ENCODE peak calls at places on chromosome 10, in eight cellular contexts. One of them, this sample, is unnamed.

GRCh38 chr10:126917975-126918908 is 13.0 kb downstream of the DOCK1 start:
- DNase-seq in Peyer's patch: no peak
- DNase-seq in uterus: no peak
- DNase-seq in IMR-90: no peak
- DNase-seq in GM06990: no peak
- DNase-seq in breast epithelium: no peak
- DNase-seq in prostate gland: no peak
- DNase-seq in astrocyte of the cerebellum: no peak
- DNase-seq in this sample: no peak

GRCh38 chr10:132611986-132612385 is 74.4 kb downstream of the INPP5A start:
- DNase-seq in Peyer's patch: no peak
- DNase-seq in uterus: peak; percentile 12
- DNase-seq in IMR-90: no peak
- DNase-seq in GM06990: no peak
- DNase-seq in breast epithelium: no peak
- DNase-seq in prostate gland: no peak
- DNase-seq in astrocyte of the cerebellum: no peak
- DNase-seq in this sample: no peak

GRCh38 chr10:129491123-129491734 is 24.2 kb downstream of the MGMT start:
- DNase-seq in Peyer's patch: no peak
- DNase-seq in uterus: no peak
- DNase-seq in IMR-90: peak; percentile 10
- DNase-seq in GM06990: no peak
- DNase-seq in breast epithelium: no peak
- DNase-seq in prostate gland: no peak
- DNase-seq in astrocyte of the cerebellum: no peak
- DNase-seq in this sample: no peak

GRCh38 chr10:90779573-90779972 is 78.3 kb downstream of the HTR7 start:
- DNase-seq in Peyer's patch: no peak
- DNase-seq in uterus: no peak
- DNase-seq in IMR-90: peak; percentile 6
- DNase-seq in GM06990: no peak
- DNase-seq in breast epithelium: no peak
- DNase-seq in prostate gland: no peak
- DNase-seq in astrocyte of the cerebellum: no peak
- DNase-seq in this sample: no peak

GRCh38 chr10:70967591-70968588 is 79.5 kb upstream of the PCBD1 start:
- DNase-seq in Peyer's patch: no peak
- DNase-seq in uterus: no peak
- DNase-seq in IMR-90: peak; percentile 13
- DNase-seq in GM06990: no peak
- DNase-seq in breast epithelium: no peak
- DNase-seq in prostate gland: no peak
- DNase-seq in astrocyte of the cerebellum: no peak
- DNase-seq in this sample: no peak

GRCh38 chr10:59807629-59808620 is 54.7 kb upstream of the MRLN start:
- DNase-seq in Peyer's patch: no peak
- DNase-seq in uterus: no peak
- DNase-seq in IMR-90: no peak
- DNase-seq in GM06990: no peak
- DNase-seq in breast epithelium: no peak
- DNase-seq in prostate gland: no peak
- DNase-seq in astrocyte of the cerebellum: no peak
- DNase-seq in this sample: no peak

GRCh38 chr10:131533846-131534526 is 222.5 kb upstream of the TCERG1L start:
- DNase-seq in Peyer's patch: no peak
- DNase-seq in uterus: no peak
- DNase-seq in IMR-90: no peak
- DNase-seq in GM06990: no peak
- DNase-seq in breast epithelium: no peak
- DNase-seq in prostate gland: no peak
- DNase-seq in astrocyte of the cerebellum: no peak
- DNase-seq in this sample: no peak

GRCh38 chr10:77289027-77289501 is 348.5 kb downstream of the KCNMA1 start:
- DNase-seq in Peyer's patch: no peak
- DNase-seq in uterus: no peak
- DNase-seq in IMR-90: no peak
- DNase-seq in GM06990: no peak
- DNase-seq in breast epithelium: no peak
- DNase-seq in prostate gland: no peak
- DNase-seq in astrocyte of the cerebellum: no peak
- DNase-seq in this sample: no peak

GRCh38 chr10:5466451-5466996 is 32.8 kb downstream of the CALML5 start:
- DNase-seq in Peyer's patch: no peak
- DNase-seq in uterus: peak; percentile 63
- DNase-seq in IMR-90: peak; percentile 82
- DNase-seq in GM06990: no peak
- DNase-seq in breast epithelium: peak; percentile 79
- DNase-seq in prostate gland: peak; percentile 80
- DNase-seq in astrocyte of the cerebellum: peak; percentile 67
- DNase-seq in this sample: peak; percentile 85

GRCh38 chr10:5468262-5469106 is 30.9 kb downstream of the CALML5 start:
- DNase-seq in Peyer's patch: no peak
- DNase-seq in uterus: no peak
- DNase-seq in IMR-90: no peak
- DNase-seq in GM06990: no peak
- DNase-seq in breast epithelium: no peak
- DNase-seq in prostate gland: no peak
- DNase-seq in astrocyte of the cerebellum: no peak
- DNase-seq in this sample: no peak

GRCh38 chr10:5467634-5468255 is 31.6 kb downstream of the CALML5 start:
- DNase-seq in Peyer's patch: no peak
- DNase-seq in uterus: no peak
- DNase-seq in IMR-90: no peak
- DNase-seq in GM06990: no peak
- DNase-seq in breast epithelium: no peak
- DNase-seq in prostate gland: no peak
- DNase-seq in astrocyte of the cerebellum: no peak
- DNase-seq in this sample: no peak

GRCh38 chr10:5464521-5464920 is 34.8 kb downstream of the CALML5 start:
- DNase-seq in Peyer's patch: no peak
- DNase-seq in uterus: no peak
- DNase-seq in IMR-90: no peak
- DNase-seq in GM06990: no peak
- DNase-seq in breast epithelium: no peak
- DNase-seq in prostate gland: no peak
- DNase-seq in astrocyte of the cerebellum: no peak
- DNase-seq in this sample: no peak

DNA sequence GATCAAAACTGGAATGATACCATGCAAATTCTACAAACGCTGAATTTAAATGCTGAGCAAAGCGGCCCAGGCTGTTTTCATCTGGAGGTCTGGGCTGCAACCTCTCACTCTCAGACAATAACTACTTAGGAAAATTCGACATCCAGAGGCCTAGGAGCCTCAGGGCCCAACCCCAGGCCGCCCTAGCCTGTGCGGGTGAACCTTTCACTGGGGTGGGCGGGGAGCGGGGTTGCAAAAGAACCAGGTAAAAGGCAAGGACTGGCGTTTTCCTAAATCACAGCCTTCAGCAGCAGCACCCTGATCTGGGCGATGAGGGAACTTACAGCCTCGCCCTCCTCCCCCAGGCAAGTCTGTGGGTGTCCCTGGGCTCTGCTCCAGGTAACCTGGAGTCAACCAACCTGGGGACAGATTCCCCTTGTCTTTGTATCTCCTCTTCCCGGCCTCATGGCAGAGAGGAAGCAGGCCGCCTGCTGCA is 33.4 kb downstream of the CALML5 start:
- DNase-seq in Peyer's patch: no peak
- DNase-seq in uterus: no peak
- DNase-seq in IMR-90: no peak
- DNase-seq in GM06990: no peak
- DNase-seq in breast epithelium: no peak
- DNase-seq in prostate gland: no peak
- DNase-seq in astrocyte of the cerebellum: no peak
- DNase-seq in this sample: no peak
- H3K4me3 ChIP-seq in Peyer's patch: no peak overlapping the region
- H3K4me3 ChIP-seq in uterus: no peak overlapping the region
- H3K4me3 ChIP-seq in IMR-90: no peak overlapping the region
- H3K4me3 ChIP-seq in GM06990: no peak overlapping the region
- H3K4me3 ChIP-seq in breast epithelium: peak overlapping the region; percentile 9
- H3K4me3 ChIP-seq in prostate gland: no peak overlapping the region
- H3K4me3 ChIP-seq in astrocyte of the cerebellum: no peak overlapping the region
- H3K4me3 ChIP-seq in this sample: no peak overlapping the region

GRCh38 chr10:63267414-63268138 is 134.4 kb downstream of the NRBF2 start:
- DNase-seq in Peyer's patch: no peak
- DNase-seq in uterus: no peak
- DNase-seq in IMR-90: peak; percentile 94
- DNase-seq in GM06990: no peak
- DNase-seq in breast epithelium: no peak
- DNase-seq in prostate gland: peak; percentile 35
- DNase-seq in astrocyte of the cerebellum: peak; percentile 66
- DNase-seq in this sample: peak; percentile 48

GRCh38 chr10:63266337-63267327 is 133.5 kb downstream of the NRBF2 start:
- DNase-seq in Peyer's patch: no peak
- DNase-seq in uterus: no peak
- DNase-seq in IMR-90: no peak
- DNase-seq in GM06990: no peak
- DNase-seq in breast epithelium: no peak
- DNase-seq in prostate gland: no peak
- DNase-seq in astrocyte of the cerebellum: no peak
- DNase-seq in this sample: no peak

GRCh38 chr10:63264852-63265617 is 131.9 kb downstream of the NRBF2 start:
- DNase-seq in Peyer's patch: peak; percentile 65
- DNase-seq in uterus: no peak
- DNase-seq in IMR-90: peak; percentile 68
- DNase-seq in GM06990: no peak
- DNase-seq in breast epithelium: no peak
- DNase-seq in prostate gland: peak; percentile 26
- DNase-seq in astrocyte of the cerebellum: no peak
- DNase-seq in this sample: peak; percentile 43

GRCh38 chr10:63268139-63268797 is 135.1 kb downstream of the NRBF2 start:
- DNase-seq in Peyer's patch: no peak
- DNase-seq in uterus: no peak
- DNase-seq in IMR-90: peak; percentile 26
- DNase-seq in GM06990: no peak
- DNase-seq in breast epithelium: no peak
- DNase-seq in prostate gland: no peak
- DNase-seq in astrocyte of the cerebellum: peak; percentile 48
- DNase-seq in this sample: no peak

DNA sequence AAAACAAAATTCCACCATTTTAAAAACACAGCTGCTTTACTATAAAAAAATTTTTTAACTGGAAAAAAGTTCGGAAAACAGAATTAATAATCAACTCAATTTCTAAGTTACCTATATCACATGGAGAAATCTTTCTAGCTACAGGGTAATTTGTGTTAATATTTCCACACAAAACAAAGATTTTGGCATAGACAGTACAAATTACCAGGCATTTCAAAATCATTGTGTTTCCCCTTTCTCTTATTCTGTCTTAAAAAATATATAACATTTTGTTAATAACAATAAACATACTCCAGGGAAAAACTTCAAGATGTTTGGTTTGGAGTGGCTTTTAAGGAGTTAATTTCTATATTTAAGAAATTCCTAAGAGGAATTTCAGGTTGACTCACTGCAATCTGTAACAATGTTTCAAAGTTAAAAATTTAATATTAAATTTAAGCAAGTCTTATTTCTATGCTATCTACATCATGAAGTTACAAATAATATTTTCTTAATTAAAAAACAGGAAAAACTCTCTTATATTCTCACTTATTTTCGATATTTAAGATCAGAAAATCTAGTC is 132.6 kb downstream of the NRBF2 start:
- DNase-seq in Peyer's patch: no peak
- DNase-seq in uterus: no peak
- DNase-seq in IMR-90: no peak
- DNase-seq in GM06990: no peak
- DNase-seq in breast epithelium: no peak
- DNase-seq in prostate gland: no peak
- DNase-seq in astrocyte of the cerebellum: no peak
- DNase-seq in this sample: no peak
- H3K4me3 ChIP-seq in Peyer's patch: peak overlapping the region; percentile 51
- H3K4me3 ChIP-seq in uterus: peak overlapping the region; percentile 29
- H3K4me3 ChIP-seq in IMR-90: peak overlapping the region; percentile 44
- H3K4me3 ChIP-seq in GM06990: peak overlapping the region; percentile 76
- H3K4me3 ChIP-seq in breast epithelium: peak overlapping the region; percentile 79
- H3K4me3 ChIP-seq in prostate gland: peak overlapping the region; percentile 39
- H3K4me3 ChIP-seq in astrocyte of the cerebellum: peak overlapping the region; percentile 72
- H3K4me3 ChIP-seq in this sample: no peak overlapping the region

DNA sequence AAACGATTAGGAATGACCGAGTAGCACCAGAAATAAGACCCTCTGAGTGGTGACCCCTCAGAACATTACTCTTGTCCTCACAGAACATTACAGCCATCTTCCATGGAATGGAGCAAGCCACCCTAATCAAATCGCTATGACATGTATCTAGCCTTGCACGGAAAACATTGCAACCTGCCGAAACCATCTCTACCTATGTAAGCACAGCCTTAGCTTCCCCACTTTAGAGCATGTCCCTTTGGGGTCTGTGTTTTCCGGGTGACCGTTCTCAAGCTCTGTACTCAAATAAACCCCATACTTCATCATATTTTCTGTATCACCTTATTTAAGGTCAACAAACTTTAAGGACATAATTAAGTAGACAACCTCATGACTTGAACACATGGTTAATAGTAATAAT is 179.0 kb downstream of the PRKCQ start:
- DNase-seq in Peyer's patch: no peak
- DNase-seq in uterus: no peak
- DNase-seq in IMR-90: no peak
- DNase-seq in GM06990: no peak
- DNase-seq in breast epithelium: no peak
- DNase-seq in prostate gland: no peak
- DNase-seq in astrocyte of the cerebellum: no peak
- DNase-seq in this sample: no peak
- H3K4me3 ChIP-seq in Peyer's patch: no peak overlapping the region
- H3K4me3 ChIP-seq in uterus: no peak overlapping the region
- H3K4me3 ChIP-seq in IMR-90: no peak overlapping the region
- H3K4me3 ChIP-seq in GM06990: no peak overlapping the region
- H3K4me3 ChIP-seq in breast epithelium: no peak overlapping the region
- H3K4me3 ChIP-seq in prostate gland: no peak overlapping the region
- H3K4me3 ChIP-seq in astrocyte of the cerebellum: no peak overlapping the region
- H3K4me3 ChIP-seq in this sample: no peak overlapping the region

GRCh38 chr10:88270871-88271713 is 312.0 kb downstream of the RNLS start:
- DNase-seq in Peyer's patch: peak; percentile 29
- DNase-seq in uterus: no peak
- DNase-seq in IMR-90: peak; percentile 71
- DNase-seq in GM06990: peak; percentile 84
- DNase-seq in breast epithelium: no peak
- DNase-seq in prostate gland: no peak
- DNase-seq in astrocyte of the cerebellum: peak; percentile 81
- DNase-seq in this sample: no peak

GRCh38 chr10:88273567-88273966 is 309.6 kb downstream of the RNLS start:
- DNase-seq in Peyer's patch: no peak
- DNase-seq in uterus: no peak
- DNase-seq in IMR-90: no peak
- DNase-seq in GM06990: no peak
- DNase-seq in breast epithelium: no peak
- DNase-seq in prostate gland: no peak
- DNase-seq in astrocyte of the cerebellum: no peak
- DNase-seq in this sample: no peak

GRCh38 chr10:88270061-88270808 is 312.9 kb downstream of the RNLS start:
- DNase-seq in Peyer's patch: no peak
- DNase-seq in uterus: no peak
- DNase-seq in IMR-90: no peak
- DNase-seq in GM06990: no peak
- DNase-seq in breast epithelium: no peak
- DNase-seq in prostate gland: no peak
- DNase-seq in astrocyte of the cerebellum: no peak
- DNase-seq in this sample: no peak

GRCh38 chr10:88271736-88272135 is 311.4 kb downstream of the RNLS start:
- DNase-seq in Peyer's patch: no peak
- DNase-seq in uterus: no peak
- DNase-seq in IMR-90: peak; percentile 43
- DNase-seq in GM06990: peak; percentile 39
- DNase-seq in breast epithelium: no peak
- DNase-seq in prostate gland: no peak
- DNase-seq in astrocyte of the cerebellum: no peak
- DNase-seq in this sample: no peak

GRCh38 chr10:88272186-88272585 is 310.9 kb downstream of the RNLS start:
- DNase-seq in Peyer's patch: no peak
- DNase-seq in uterus: no peak
- DNase-seq in IMR-90: peak; percentile 31
- DNase-seq in GM06990: no peak
- DNase-seq in breast epithelium: no peak
- DNase-seq in prostate gland: no peak
- DNase-seq in astrocyte of the cerebellum: no peak
- DNase-seq in this sample: no peak
- H3K4me3 ChIP-seq in Peyer's patch: no peak overlapping the region
- H3K4me3 ChIP-seq in uterus: no peak overlapping the region
- H3K4me3 ChIP-seq in IMR-90: no peak overlapping the region
- H3K4me3 ChIP-seq in GM06990: no peak overlapping the region
- H3K4me3 ChIP-seq in breast epithelium: no peak overlapping the region
- H3K4me3 ChIP-seq in prostate gland: no peak overlapping the region
- H3K4me3 ChIP-seq in astrocyte of the cerebellum: no peak overlapping the region
- H3K4me3 ChIP-seq in this sample: no peak overlapping the region

This sample was measured in body of pancreas.